ENCODE peak calls at places on chromosomes 7 and 10, in ten cellular contexts. U is stimulated activated CD4-positive, alpha-beta T cell treated with anti-CD3 and anti-CD28 coated beads, Interleukin-4, amount 100 ng/mL, for 1 hour; J is NCI-H510A; P is HepG2; N is left ventricle myocardium inferior; K is T-cell; X is putamen; T is midbrain; R is cardiac muscle cell; I is T follicular helper cell. V is an unnamed sample.

GRCh38 chr7:29622335-29623265 is 59.0 kb downstream of the PRR15 start:
- DNase-seq in N (no peak), U (no peak), X (no peak), J (no peak), T (no peak), R (peak), I (no peak), K (no peak), P (no peak), V (no peak)

GRCh38 chr7:24038993-24039392 is 245.0 kb upstream of the NPY start:
- DNase-seq in U (no peak), J (no peak), P (no peak), R (no peak), I (no peak), T (no peak), N (no peak), K (no peak), X (no peak), V (no peak)

GRCh38 chr10:80204193-80204714 is 1.1 kb downstream of the ANXA11 start:
- DNase-seq in K (no peak), T (no peak), I (no peak), J (no peak), R (no peak), P (peak), U (peak), X (no peak), N (peak), V (no peak)

GRCh38 chr10:110395350-110396283 is 90.9 kb upstream of the SMNDC1 start:
- DNase-seq in J (no peak), R (peak), N (no peak), T (no peak), I (no peak), X (no peak), U (no peak), K (peak), P (peak), V (no peak)

GRCh38 chr7:94374231-94374630 is 20.5 kb upstream of the COL1A2 start:
- DNase-seq in X (no peak), N (peak), P (no peak), T (no peak), I (no peak), K (no peak), R (peak), U (no peak), J (no peak), V (peak)

GRCh38 chr7:80385512-80385911 is 126.4 kb downstream of the GNAT3 start:
- DNase-seq in T (no peak), N (no peak), I (no peak), X (no peak), U (no peak), P (peak), K (no peak), R (peak), J (no peak), V (no peak)

GRCh38 chr10:36880898-36881297 is 244.5 kb upstream of the ANKRD30A start:
- DNase-seq in X (no peak), I (no peak), R (peak), P (peak), N (no peak), U (no peak), T (no peak), J (no peak), K (no peak), V (no peak)

GRCh38 chr10:118238573-118239240 is 103.4 kb downstream of the FAM204A start:
- DNase-seq in X (no peak), I (no peak), P (no peak), N (no peak), R (peak), J (no peak), K (no peak), T (no peak), U (no peak), V (no peak)

GRCh38 chr7:117951285-117951684 is 78.0 kb upstream of the CTTNBP2 start:
- DNase-seq in N (no peak), U (no peak), R (no peak), K (no peak), I (no peak), X (no peak), T (no peak), P (no peak), J (no peak), V (no peak)

GRCh38 chr10:123808873-123809272 is 82.7 kb downstream of the CPXM2 start:
- DNase-seq in J (no peak), U (no peak), X (no peak), N (no peak), K (no peak), R (peak), I (no peak), T (no peak), P (no peak), V (no peak)

GRCh38 chr10:50574932-50575331 is 48.8 kb downstream of the SGMS1 start:
- DNase-seq in X (no peak), R (no peak), U (no peak), I (no peak), J (no peak), T (no peak), P (no peak), K (no peak), N (no peak), V (no peak)

GRCh38 chr7:95509199-95509598 is 23.5 kb downstream of the ASB4 start:
- DNase-seq in U (no peak), N (no peak), X (peak), P (peak), K (no peak), I (no peak), T (peak), R (peak), J (peak), V (peak)

GRCh38 chr10:33193057-33193866 is 141.2 kb downstream of the NRP1 start:
- DNase-seq in R (peak), J (peak), U (peak), I (peak), N (peak), X (peak), T (peak), P (peak), K (peak), V (peak)

GRCh38 chr10:63713191-63714144 is 192.3 kb downstream of the REEP3 start:
- DNase-seq in X (no peak), J (no peak), R (peak), T (peak), I (no peak), U (no peak), N (peak), K (no peak), P (peak), V (peak)

GRCh38 chr7:97275475-97275874 is 158.0 kb downstream of the SDHAF3 start:
- DNase-seq in X (no peak), K (no peak), U (no peak), P (no peak), J (no peak), R (no peak), I (no peak), N (no peak), T (no peak), V (no peak)

GRCh38 chr7:139942686-139943085 is 113.6 kb downstream of the TBXAS1 start:
- DNase-seq in K (no peak), I (no peak), X (no peak), U (no peak), R (peak), J (no peak), N (no peak), T (no peak), P (no peak), V (no peak)

GRCh38 chr7:71785216-71785615 is 626.9 kb downstream of the CALN1 start:
- DNase-seq in X (no peak), P (no peak), J (no peak), N (no peak), K (no peak), I (no peak), T (no peak), R (no peak), U (no peak), V (no peak)

GRCh38 chr7:66145404-66145843 is 30.8 kb downstream of the CRCP start:
- DNase-seq in I (no peak), J (no peak), P (no peak), N (peak), U (no peak), R (peak), K (no peak), X (no peak), T (no peak), V (no peak)

GRCh38 chr7:120842131-120842621 is 15.8 kb downstream of the TSPAN12 start:
- DNase-seq in P (peak), R (no peak), T (no peak), N (no peak), K (no peak), J (peak), X (no peak), U (no peak), I (no peak), V (no peak)

GRCh38 chr7:104814671-104815400 is 199.2 kb upstream of the KMT2E start:
- DNase-seq in P (no peak), K (no peak), R (no peak), I (no peak), U (no peak), T (no peak), N (no peak), X (no peak), J (no peak), V (no peak)

GRCh38 chr7:27300401-27300800 is 57.8 kb downstream of the EVX1 start:
- DNase-seq in N (no peak), J (no peak), R (no peak), U (no peak), I (no peak), X (no peak), P (no peak), T (no peak), K (no peak), V (no peak)

GRCh38 chr10:15152556-15152955 is 15.9 kb downstream of the NMT2 start:
- DNase-seq in X (no peak), K (no peak), T (no peak), R (no peak), P (no peak), J (no peak), I (no peak), N (no peak), U (no peak), V (no peak)

GRCh38 chr7:8160810-8161209 is 101.2 kb downstream of the ICA1 start:
- DNase-seq in T (no peak), N (no peak), I (no peak), X (no peak), R (no peak), J (no peak), P (no peak), U (no peak), K (no peak), V (no peak)

V was measured in endothelial cell.